ENCODE peak calls at places on chromosome 18, in ten cellular contexts. O is progenitor cell of endocrine pancreas, U is stomach, N is astrocyte of the spinal cord, L is neural progenitor cell, C is lower lobe of right lung, I is AG09319, B is body of pancreas, V is H1, F is cardiac fibroblast. G is an unnamed sample.

GRCh38 chr18:75213610-75214009 is 3.0 kb downstream of the TSHZ1 start:
- DNase-seq in B (no peak), N (peak), L (no peak), O (no peak), F (peak), I (no peak), C (no peak), V (no peak), U (no peak), G (no peak)

GRCh38 chr18:12288406-12288762 is 19.7 kb upstream of the TUBB6 start:
- DNase-seq in B (no peak), U (no peak), I (no peak), C (no peak), V (no peak), L (no peak), O (no peak), N (no peak), F (no peak), G (no peak)

GRCh38 chr18:59820663-59821062 is 79.1 kb upstream of the PMAIP1 start:
- DNase-seq in N (no peak), I (peak), B (no peak), O (no peak), V (no peak), C (no peak), U (no peak), F (peak), L (no peak), G (no peak)

GRCh38 chr18:34322365-34323289 is 97.9 kb upstream of the NOL4 start:
- DNase-seq in V (no peak), F (peak), L (peak), O (peak), B (peak), U (peak), I (no peak), C (peak), N (peak), G (no peak)

GRCh38 chr18:59547691-59548182 is 149.5 kb downstream of the CCBE1 start:
- DNase-seq in N (peak), V (no peak), I (peak), F (peak), U (no peak), C (no peak), O (no peak), B (no peak), L (peak), G (no peak)

GRCh38 chr18:65623686-65624085 is 127.1 kb upstream of the CDH7 start:
- DNase-seq in B (no peak), V (no peak), O (no peak), F (no peak), I (no peak), L (no peak), C (no peak), N (no peak), U (no peak), G (no peak)

GRCh38 chr18:48862116-48862515 is 88.6 kb downstream of the SMAD7 start:
- DNase-seq in N (peak), U (no peak), C (peak), F (no peak), L (no peak), V (no peak), O (no peak), I (no peak), B (no peak), G (no peak)

GRCh38 chr18:44924750-44925534 is 244.3 kb downstream of the SETBP1 start:
- DNase-seq in U (no peak), B (no peak), N (no peak), C (no peak), L (no peak), V (no peak), O (no peak), F (no peak), I (no peak), G (no peak)

GRCh38 chr18:63788447-63789096 is 13.4 kb downstream of the SERPINB7 start:
- DNase-seq in F (peak), V (no peak), N (peak), O (no peak), I (peak), B (no peak), L (no peak), U (peak), C (no peak), G (peak)

GRCh38 chr18:78871631-78872030 is 108.0 kb upstream of the SALL3 start:
- DNase-seq in C (no peak), L (no peak), I (no peak), O (no peak), N (no peak), F (no peak), V (no peak), U (no peak), B (no peak), G (no peak)

GRCh38 chr18:40017026-40017425 is 1938.0 kb upstream of the PIK3C3 start:
- DNase-seq in L (no peak), V (no peak), N (no peak), O (no peak), B (no peak), U (no peak), F (no peak), I (no peak), C (no peak), G (no peak)

GRCh38 chr18:40016405-40016804 is 1938.6 kb upstream of the PIK3C3 start:
- DNase-seq in V (no peak), C (no peak), O (no peak), B (no peak), F (no peak), L (no peak), U (no peak), I (no peak), N (no peak), G (no peak)

GRCh38 chr18:40019797-40020392 is 1935.1 kb upstream of the PIK3C3 start:
- DNase-seq in L (no peak), N (no peak), U (no peak), C (no peak), V (peak), I (no peak), F (peak), B (no peak), O (no peak), G (no peak)
- TF ChIP-seq CTCF in L (no peak), N (no peak), U (no peak), C (no peak), V (no peak), I (no peak), F (no peak), B (no peak), O (no peak), G (no peak)

DNA sequence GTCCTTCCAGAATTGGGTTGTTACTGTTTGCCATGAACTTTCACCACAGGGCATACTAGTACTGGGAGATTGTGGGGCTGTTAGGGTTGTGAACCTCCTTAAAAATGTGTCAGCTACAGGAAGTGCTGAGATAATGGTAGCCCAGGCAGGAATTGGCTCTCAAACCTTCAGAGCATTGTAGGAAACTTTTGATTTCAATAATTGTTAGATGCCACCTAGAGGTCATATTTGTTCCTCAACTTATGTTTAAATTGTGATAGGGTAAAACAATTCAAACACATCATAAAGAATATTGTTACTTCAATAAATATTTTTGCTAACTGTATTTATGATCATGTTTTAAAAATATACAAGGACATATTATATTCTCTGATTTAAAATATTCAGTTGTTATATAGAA is 594.6 kb downstream of the ADCYAP1 start:
- DNase-seq in U (no peak), N (no peak), I (no peak), V (no peak), L (no peak), F (peak), O (no peak), C (no peak), B (no peak), G (no peak)
- TF ChIP-seq CTCF in U (no peak), N (no peak), I (no peak), V (no peak), L (peak), F (no peak), O (no peak), C (no peak), B (no peak), G (no peak)

GRCh38 chr18:24009651-24010333 is 4.8 kb upstream of the TTC39C start:
- DNase-seq in L (no peak), N (no peak), I (no peak), C (no peak), U (no peak), V (no peak), O (no peak), B (no peak), F (no peak), G (no peak)
- TF ChIP-seq CTCF in L (no peak), N (no peak), I (no peak), C (no peak), U (no peak), V (no peak), O (no peak), B (no peak), F (no peak), G (no peak)

GRCh38 chr18:26456070-26456491 is 92.3 kb downstream of the KCTD1 start:
- DNase-seq in B (no peak), L (no peak), F (no peak), U (no peak), V (no peak), C (no peak), N (no peak), O (no peak), I (no peak), G (no peak)
- TF ChIP-seq CTCF in B (no peak), L (no peak), F (no peak), U (no peak), V (no peak), C (no peak), N (no peak), O (no peak), I (no peak), G (no peak)

DNA sequence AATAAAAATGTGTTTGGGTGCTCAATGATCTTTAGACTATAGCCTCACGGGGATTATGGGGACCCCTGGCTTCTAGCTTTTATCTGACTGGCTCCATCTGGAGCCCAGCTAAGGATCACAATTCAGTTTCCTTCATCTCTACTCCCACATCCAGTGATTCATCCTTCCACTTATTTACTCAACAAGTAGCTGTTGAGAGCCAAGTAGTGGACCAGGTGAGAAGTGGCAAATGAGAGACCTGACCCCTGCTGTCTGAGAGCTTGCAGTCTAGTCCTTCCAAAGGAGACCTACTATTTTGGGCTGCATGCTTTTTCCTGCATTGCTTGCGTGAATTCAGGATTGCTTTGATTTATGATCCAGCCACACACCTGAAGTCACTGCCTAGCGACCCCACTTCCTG is 10.7 kb upstream of the DSG3 start:
- DNase-seq in U (no peak), O (no peak), B (no peak), F (no peak), L (no peak), I (no peak), C (no peak), V (no peak), N (no peak), G (no peak)
- TF ChIP-seq CTCF in U (no peak), O (no peak), B (no peak), F (no peak), L (no peak), I (no peak), C (no peak), V (no peak), N (no peak), G (no peak)

DNA sequence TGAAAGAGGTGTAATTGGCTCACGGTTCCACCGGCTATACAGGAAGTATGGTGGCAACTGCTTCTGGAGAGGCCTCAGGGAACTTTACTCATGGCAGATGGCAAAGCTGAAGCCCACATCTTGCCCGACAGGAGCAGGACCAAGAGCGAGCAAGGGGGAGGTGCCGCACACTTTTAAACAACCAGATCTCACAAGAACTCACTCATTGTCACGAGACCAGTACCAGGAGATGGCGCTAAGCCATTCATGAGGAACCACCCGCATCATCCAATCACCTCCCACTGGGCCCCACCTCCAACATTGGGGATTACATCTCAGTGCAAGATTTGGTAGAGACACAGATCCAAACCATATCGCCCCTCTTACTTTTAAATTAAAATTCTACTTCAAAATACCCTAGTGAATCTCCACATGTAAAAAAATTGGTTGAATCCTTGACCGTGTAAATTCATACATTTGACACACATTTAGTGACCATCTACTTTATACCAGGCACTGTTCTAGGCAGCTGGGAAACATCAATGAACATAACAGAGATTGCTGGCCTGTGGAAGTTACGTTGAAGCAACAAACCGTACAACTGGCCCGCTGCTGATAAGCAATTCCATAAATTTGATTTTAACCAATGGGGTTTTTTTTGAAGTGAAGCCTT is 87.6 kb downstream of the ALPK2 start:
- DNase-seq in L (peak), N (no peak), B (no peak), I (no peak), C (no peak), V (peak), O (no peak), F (peak), U (no peak), G (no peak)
- TF ChIP-seq CTCF in L (peak), N (peak), B (no peak), I (no peak), C (no peak), V (peak), O (no peak), F (peak), U (no peak), G (no peak)

GRCh38 chr18:55589625-55590291 is 1.8 kb upstream of the TCF4 start:
- DNase-seq in C (peak), B (peak), L (peak), F (peak), V (peak), I (peak), O (peak), U (peak), N (peak), G (peak)
- TF ChIP-seq CTCF in C (no peak), B (no peak), L (no peak), F (no peak), V (peak), I (peak), O (no peak), U (no peak), N (no peak), G (no peak)

GRCh38 chr18:41389936-41390667 is 564.9 kb upstream of the PIK3C3 start:
- DNase-seq in I (no peak), O (no peak), F (no peak), C (no peak), L (no peak), U (no peak), V (no peak), N (no peak), B (no peak), G (no peak)

GRCh38 chr18:41395695-41396094 is 559.3 kb upstream of the PIK3C3 start:
- DNase-seq in B (no peak), L (no peak), I (no peak), C (no peak), O (no peak), U (no peak), V (no peak), N (no peak), F (peak), G (no peak)

GRCh38 chr18:41396861-41397260 is 558.2 kb upstream of the PIK3C3 start:
- DNase-seq in V (no peak), U (no peak), F (no peak), O (no peak), I (no peak), N (no peak), C (no peak), L (no peak), B (no peak), G (no peak)

GRCh38 chr18:41396211-41396610 is 558.8 kb upstream of the PIK3C3 start:
- DNase-seq in N (no peak), O (no peak), F (no peak), C (no peak), I (no peak), V (no peak), B (no peak), U (no peak), L (no peak), G (no peak)

DNA sequence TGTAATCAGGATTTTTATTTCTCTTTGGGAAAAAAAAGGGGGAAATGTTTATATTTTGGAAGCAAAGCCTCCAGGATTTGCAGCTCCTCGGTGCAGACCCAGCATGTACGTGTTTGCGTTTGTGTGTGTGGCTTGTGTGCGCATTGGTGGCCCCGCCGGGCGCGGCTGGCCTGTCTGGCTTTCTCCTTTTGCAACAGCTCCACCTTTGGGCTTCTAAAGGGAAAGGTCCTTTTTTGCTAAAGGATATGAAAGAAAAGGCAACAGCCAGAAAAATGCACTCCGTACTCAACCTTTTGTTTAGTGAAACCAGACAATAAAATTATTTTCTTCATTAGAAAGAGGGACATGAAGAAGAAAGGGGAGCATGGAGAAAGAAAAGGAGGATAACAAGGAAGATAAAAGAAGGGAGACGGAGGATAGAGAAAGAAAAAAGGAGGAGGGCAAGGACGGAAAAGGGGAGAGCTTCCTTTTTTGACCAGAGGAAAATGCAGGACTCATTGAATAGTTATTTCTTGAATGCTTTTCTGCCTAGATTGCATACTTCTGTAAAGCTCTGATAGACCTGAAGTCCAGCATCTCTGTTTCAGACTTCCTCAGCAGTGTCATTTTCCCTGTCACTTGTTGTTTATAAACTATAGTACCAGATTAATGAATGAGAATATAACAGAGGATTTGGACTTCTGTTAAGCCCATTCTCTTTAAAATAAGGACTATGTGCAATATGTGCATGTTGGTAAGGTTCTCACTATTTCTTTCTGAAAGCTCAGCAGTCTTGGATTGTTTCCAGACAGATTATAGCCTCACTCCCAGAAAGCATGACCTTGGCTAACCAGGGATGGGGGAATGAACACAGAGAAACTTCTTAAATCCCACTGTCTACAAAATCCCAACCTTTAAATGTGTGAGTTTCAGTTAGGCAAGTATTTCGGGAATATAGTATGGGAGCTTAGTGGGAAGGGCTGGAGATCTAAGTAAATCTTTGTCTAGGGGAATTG is 563.1 kb upstream of the PIK3C3 start:
- DNase-seq in C (peak), U (peak), B (peak), O (peak), F (peak), N (peak), L (peak), I (no peak), V (peak), G (no peak)
- TF ChIP-seq CTCF in C (peak), U (peak), B (no peak), O (peak), F (peak), N (peak), L (peak), I (no peak), V (peak), G (no peak)

GRCh38 chr18:49944681-49945080 is 131.3 kb upstream of the ACAA2 start:
- DNase-seq in N (no peak), F (peak), V (peak), L (no peak), I (no peak), C (no peak), B (peak), O (no peak), U (no peak), G (no peak)
- TF ChIP-seq CTCF in N (peak), F (no peak), V (peak), L (peak), I (no peak), C (no peak), B (no peak), O (peak), U (no peak), G (no peak)

G was measured in CD14-positive monocyte.